ENCODE peak calls at places on chromosomes 3 and 15, in five cellular contexts. J is foreskin fibroblast; E is fibroblast of the aortic adventitia; O is gastrocnemius medialis; H is CD4-positive, alpha-beta T cell. S is an unnamed sample.

GRCh38 chr3:167813169-167814123 is 77.9 kb downstream of the SERPINI1 start:
- DNase-seq in J (no peak), E (peak; percentile 2), O (no peak), H (no peak), S (no peak)

GRCh38 chr3:156633335-156633734 is 41.1 kb upstream of the TIPARP start:
- DNase-seq in H (no peak), J (peak; percentile 88), E (peak; percentile 86), O (no peak), S (no peak)

GRCh38 chr15:73397461-73397860 is 28.7 kb upstream of the HCN4 start:
- DNase-seq in H (no peak), J (no peak), O (no peak), E (no peak), S (no peak)

GRCh38 chr15:61318276-61318675 is 89.2 kb upstream of the RORA start:
- DNase-seq in H (no peak), O (no peak), E (no peak), J (no peak), S (no peak)

GRCh38 chr15:64288999-64289398 is 67.0 kb downstream of the CSNK1G1 start:
- DNase-seq in O (no peak), H (no peak), J (no peak), E (no peak), S (no peak)

GRCh38 chr15:71465109-71465508 is 345.2 kb upstream of the NR2E3 start:
- DNase-seq in H (no peak), J (no peak), O (no peak), E (no peak), S (no peak)

GRCh38 chr15:41546846-41547786 is 3.1 kb upstream of the RPAP1 start:
- DNase-seq in J (peak; percentile 58), H (no peak), E (peak; percentile 15), O (no peak), S (no peak)

GRCh38 chr3:129378949-129379348 is 49.5 kb downstream of the EFCAB12 start:
- DNase-seq in O (no peak), E (no peak), J (no peak), H (no peak), S (no peak)

GRCh38 chr3:55607175-55607574 is 120.1 kb upstream of the WNT5A start:
- DNase-seq in O (no peak), H (no peak), J (no peak), E (no peak), S (no peak)

GRCh38 chr3:33131328-33132018 is 17.7 kb downstream of the CRTAP start:
- DNase-seq in H (no peak), E (peak; percentile 85), O (no peak), J (peak; percentile 54), S (peak; percentile 50)

GRCh38 chr3:111668912-111669488 is 73.9 kb upstream of the ZBED2 start:
- DNase-seq in E (peak; percentile 81), H (no peak), O (no peak), J (peak; percentile 47), S (no peak)

GRCh38 chr3:119311191-119311925 is 17.2 kb downstream of the ARHGAP31 start:
- DNase-seq in E (peak; percentile 41), H (no peak), O (no peak), J (peak; percentile 67), S (no peak)

GRCh38 chr3:65619391-65620298 is 419.1 kb downstream of the MAGI1 start:
- DNase-seq in E (peak; percentile 52), J (peak; percentile 24), H (no peak), O (no peak), S (no peak)

GRCh38 chr15:59094077-59094476 is 10.9 kb upstream of the CCNB2 start:
- DNase-seq in E (no peak), H (no peak), O (no peak), J (no peak), S (no peak)

GRCh38 chr3:46929324-46929723 is 47.2 kb downstream of the CCDC12 start:
- DNase-seq in E (no peak), H (no peak), J (no peak), O (peak; percentile 90), S (no peak)

GRCh38 chr3:10248984-10249748 is 907 bp downstream of the TATDN2 start:
- DNase-seq in J (peak; percentile 15), O (no peak), E (peak; percentile 5), H (no peak), S (peak; percentile 84)

GRCh38 chr15:39582286-39582976 is 1.6 kb downstream of the THBS1 start:
- DNase-seq in H (no peak), J (peak; percentile 53), O (no peak), E (peak; percentile 47), S (no peak)

GRCh38 chr15:66682246-66682645 is 19.8 kb upstream of the SMAD6 start:
- DNase-seq in O (no peak), H (no peak), E (no peak), J (no peak), S (no peak)

GRCh38 chr15:66681395-66681794 is 20.6 kb upstream of the SMAD6 start:
- DNase-seq in O (no peak), J (no peak), H (no peak), E (no peak), S (no peak)

GRCh38 chr15:66684136-66684681 is 17.8 kb upstream of the SMAD6 start:
- DNase-seq in E (no peak), J (no peak), O (no peak), H (no peak), S (no peak)

GRCh38 chr15:66682865-66683264 is 19.2 kb upstream of the SMAD6 start:
- DNase-seq in H (no peak), J (peak; percentile 44), O (no peak), E (peak; percentile 55), S (no peak)

DNA sequence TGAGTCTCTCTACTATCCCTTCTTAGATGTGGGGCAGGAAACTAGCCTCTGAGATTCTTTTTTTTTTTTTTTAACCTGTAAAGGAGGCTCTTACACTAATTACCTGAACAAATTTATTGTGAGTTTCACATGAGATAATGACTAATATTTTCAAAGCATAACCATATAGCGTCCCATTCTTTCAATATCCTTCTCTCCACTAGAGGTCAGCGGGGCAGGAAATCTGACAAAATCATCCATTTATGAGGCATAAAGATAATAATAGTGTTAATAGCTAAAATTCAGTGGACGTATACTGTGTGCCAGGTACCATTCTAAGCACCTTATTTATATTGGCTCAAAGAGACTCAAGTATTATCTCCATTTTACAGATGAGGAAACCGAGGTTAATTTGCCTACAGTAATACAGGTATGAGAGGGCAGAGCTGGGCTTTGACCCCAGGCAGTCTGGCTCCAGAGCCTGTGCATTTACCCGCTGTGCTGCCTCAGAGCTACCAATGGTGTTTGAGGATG is 16.3 kb upstream of the SMAD6 start:
- DNase-seq in E (no peak), J (no peak), O (no peak), H (no peak), S (no peak)
- TF ChIP-seq CTCF in E (peak; percentile 49), J (peak; percentile 27), O (no peak), H (peak; percentile 32), S (no peak)

GRCh38 chr3:113832477-113833164 is 6.0 kb upstream of the GRAMD1C start:
- DNase-seq in J (no peak), E (peak; percentile 39), O (no peak), H (no peak), S (no peak)

GRCh38 chr3:113839551-113839950 is 963 bp downstream of the GRAMD1C start:
- DNase-seq in H (no peak), O (no peak), E (no peak), J (no peak), S (no peak)

GRCh38 chr3:113838631-113839209 is at the start of gene GRAMD1C:
- DNase-seq in J (peak; percentile 83), E (peak; percentile 88), H (peak; percentile 74), O (peak; percentile 68), S (peak; percentile 91)

GRCh38 chr3:113829576-113830354 is 8.8 kb upstream of the GRAMD1C start:
- DNase-seq in J (no peak), O (no peak), H (no peak), E (peak; percentile 18), S (no peak)

GRCh38 chr3:113834983-113835382 is 3.6 kb upstream of the GRAMD1C start:
- DNase-seq in J (no peak), H (no peak), E (no peak), O (no peak), S (no peak)
- TF ChIP-seq CTCF in J (no peak), H (no peak), E (no peak), O (no peak), S (no peak)

GRCh38 chr3:98108162-98108561 is 21.2 kb downstream of the OR5AC2 start:
- DNase-seq in J (no peak), O (no peak), E (no peak), H (no peak), S (no peak)
- TF ChIP-seq CTCF in J (no peak), O (no peak), E (no peak), H (no peak), S (no peak)

DNA sequence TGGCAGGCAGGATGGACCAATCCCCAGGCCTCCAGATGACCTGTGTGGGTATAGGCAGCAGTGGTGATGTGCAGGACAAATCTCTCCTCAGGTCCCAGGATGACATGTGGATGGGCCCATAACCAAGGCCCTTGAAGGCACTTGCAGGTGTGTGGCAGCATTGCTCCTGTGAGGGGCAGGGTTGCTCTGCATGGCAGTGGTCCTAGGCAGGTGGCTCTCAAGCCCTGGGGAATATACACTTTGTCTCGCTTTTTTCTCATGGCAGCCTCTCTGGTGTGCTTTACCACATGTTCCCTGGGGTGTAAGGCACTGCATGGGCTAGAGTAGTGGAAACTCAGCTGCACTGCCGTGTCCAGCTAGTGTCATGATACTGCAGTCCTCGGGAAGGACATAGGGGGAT is 503.6 kb downstream of the UNC13C start:
- DNase-seq in H (no peak), J (no peak), O (no peak), E (no peak), S (no peak)
- TF ChIP-seq CTCF in H (no peak), J (no peak), O (no peak), E (no peak), S (no peak)

S was measured in activated CD8-positive, alpha-beta T cell treated with anti-CD3 and anti-CD28 coated beads for 36 hours.